ENCODE peak calls at places on chromosomes 6 and 20, in five cellular contexts. S is neuronal stem cell, W is mesenchymal stem cell, B is H1, U is IMR-90. I is an unnamed sample.

GRCh38 chr6:163944897-163945296 is 530.4 kb downstream of the QKI start:
- DNase-seq in W (no peak), S (no peak), U (no peak), B (no peak), I (no peak)

GRCh38 chr6:148972481-148972880 is 225.7 kb downstream of the UST start:
- DNase-seq in B (peak), U (no peak), S (no peak), W (peak), I (peak)

GRCh38 chr6:135006386-135006914 is 48.2 kb downstream of the HBS1L start:
- DNase-seq in U (peak), B (no peak), W (no peak), S (no peak), I (no peak)

GRCh38 chr6:127186889-127187288 is 68.4 kb downstream of the RSPO3 start:
- DNase-seq in B (peak), S (no peak), U (no peak), W (no peak), I (peak)

GRCh38 chr6:29976588-29977424 is 34.5 kb downstream of the HLA-A start:
- DNase-seq in B (peak), S (peak), U (peak), W (peak), I (peak)

GRCh38 chr6:34132486-34133185 is 13.3 kb downstream of the GRM4 start:
- DNase-seq in S (peak), B (peak), W (peak), U (peak), I (peak)

GRCh38 chr6:112202639-112203341 is 51.6 kb downstream of the LAMA4 start:
- DNase-seq in S (no peak), B (no peak), W (peak), U (no peak), I (no peak)

GRCh38 chr20:54475334-54476287 is at the start of gene DOK5:
- DNase-seq in W (no peak), S (no peak), U (peak), B (peak), I (peak)

GRCh38 chr6:116461563-116462507 is 660 bp downstream of the CALHM6 start:
- DNase-seq in S (peak), B (peak), W (peak), U (peak), I (peak)

GRCh38 chr6:118551063-118551672 is 3.1 kb downstream of the PLN start:
- DNase-seq in B (no peak), S (peak), U (peak), W (peak), I (no peak)

GRCh38 chr6:3230275-3231212 is 3.1 kb upstream of the TUBB2B start:
- DNase-seq in S (peak), W (peak), B (peak), U (peak), I (peak)

GRCh38 chr20:14838663-14839650 is 501.5 kb upstream of the FLRT3 start:
- DNase-seq in B (no peak), S (no peak), W (no peak), U (no peak), I (no peak)

GRCh38 chr6:42197574-42198362 is 3.0 kb upstream of the GUCA1B start:
- DNase-seq in W (peak), S (no peak), U (peak), B (no peak), I (no peak)

GRCh38 chr6:79949235-79949634 is 1.9 kb upstream of the ELOVL4 start:
- DNase-seq in W (peak), U (peak), B (peak), S (peak), I (peak)

DNA sequence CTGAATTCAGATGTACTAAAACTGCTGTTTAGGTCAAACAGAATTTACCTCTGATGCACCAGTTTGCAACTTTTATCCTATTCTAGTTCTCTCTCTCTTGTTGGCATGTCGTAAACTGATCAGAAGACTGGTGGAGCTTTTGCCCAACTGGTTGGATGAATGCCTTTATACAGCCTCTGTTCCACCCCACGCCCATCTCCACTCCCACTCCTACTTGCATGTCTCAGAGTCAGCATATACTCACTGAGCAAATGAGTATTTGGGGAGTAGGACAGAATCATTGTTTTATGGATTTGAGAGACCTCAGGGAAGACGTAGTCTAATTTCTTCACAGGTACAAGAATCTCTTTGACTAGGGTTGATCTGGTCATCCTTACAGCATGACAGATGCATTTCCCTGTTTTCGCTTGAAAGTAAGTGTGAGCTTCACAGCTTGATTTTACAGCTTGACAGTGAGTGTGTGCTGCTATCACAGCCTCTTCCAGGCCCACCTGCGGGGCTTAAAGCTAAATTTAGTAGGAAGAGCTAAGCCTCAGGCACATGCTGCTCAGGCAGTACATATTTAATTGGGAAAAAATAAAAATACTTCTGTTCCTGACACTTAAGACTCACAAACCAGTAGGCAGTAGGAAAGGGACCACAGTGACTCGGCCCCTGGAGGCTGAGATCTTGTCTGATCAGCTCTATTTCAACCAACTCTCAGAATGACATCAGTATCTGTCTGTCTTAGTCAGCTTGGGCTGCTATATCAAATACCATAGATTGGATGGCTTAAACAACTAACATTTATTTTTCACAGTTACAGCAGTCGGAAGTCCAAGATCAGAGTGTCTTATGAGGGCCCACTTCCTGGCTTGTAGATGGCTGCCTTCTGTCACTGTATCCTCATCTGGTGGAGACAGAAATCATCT is 30.4 kb downstream of the TRMT6 start:
- DNase-seq in W (no peak), S (no peak), B (no peak), U (no peak), I (no peak)
- H4K91ac ChIP-seq in W (no peak), S (no peak), B (no peak), U (no peak), I (no peak)

GRCh38 chr6:39927159-39927558 is 7.1 kb downstream of the MOCS1 start:
- DNase-seq in U (peak), S (no peak), B (no peak), W (peak), I (no peak)
- H4K91ac ChIP-seq in U (no peak), S (no peak), B (no peak), W (no peak), I (no peak)

DNA sequence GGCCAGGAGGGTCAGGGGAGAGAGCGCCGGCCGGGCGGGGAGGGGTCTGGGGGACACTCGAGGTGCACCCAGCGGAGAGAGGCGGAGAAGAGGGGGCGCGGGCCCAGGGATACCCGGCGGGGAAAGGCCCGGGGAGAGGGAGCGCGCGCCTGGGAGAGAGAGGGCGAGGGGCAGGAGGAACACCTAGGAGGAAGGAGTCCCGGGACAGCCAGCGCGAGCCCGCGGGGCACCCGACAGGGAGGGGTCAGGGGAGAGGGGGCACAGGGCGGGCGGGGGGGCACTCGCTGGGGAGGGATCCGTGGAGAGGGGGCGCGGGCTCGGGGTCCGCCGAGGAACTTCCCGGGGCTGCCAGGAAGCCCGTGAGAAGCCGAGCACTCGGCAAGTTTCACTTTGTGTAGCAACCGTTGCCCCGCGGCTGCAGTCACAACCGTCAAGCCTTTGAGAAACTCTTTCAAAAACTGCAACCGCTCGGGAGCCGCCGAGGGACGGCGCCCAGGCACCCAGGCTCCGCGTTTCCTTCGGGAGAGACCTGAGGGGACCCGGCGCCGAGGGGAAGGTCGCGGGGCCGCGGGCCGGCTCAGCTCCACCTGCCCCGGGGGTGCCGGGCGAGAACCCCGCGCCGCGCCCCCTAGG is 472 bp downstream of the EZR start:
- DNase-seq in U (peak), B (peak), S (peak), W (peak), I (peak)
- H4K91ac ChIP-seq in U (no peak), B (no peak), S (no peak), W (peak), I (no peak)

GRCh38 chr6:1971612-1972011 is 273.8 kb downstream of the GMDS start:
- DNase-seq in W (no peak), S (no peak), U (peak), B (no peak), I (no peak)
- H4K91ac ChIP-seq in W (no peak), S (no peak), U (no peak), B (no peak), I (no peak)

GRCh38 chr6:31901953-31902643 is at the start of gene ZBTB12:
- DNase-seq in B (peak), U (peak), W (peak), S (peak), I (peak)

GRCh38 chr6:31899882-31900722 is 1.8 kb downstream of the ZBTB12 start:
- DNase-seq in S (no peak), B (no peak), W (no peak), U (no peak), I (no peak)

GRCh38 chr6:31900917-31901414 is 920 bp downstream of the ZBTB12 start:
- DNase-seq in B (peak), W (no peak), U (no peak), S (no peak), I (peak)

GRCh38 chr6:31899215-31899614 is 1.7 kb upstream of the EHMT2 start:
- DNase-seq in W (no peak), B (no peak), U (no peak), S (no peak), I (no peak)

GRCh38 chr6:31901415-31901952 is 402 bp downstream of the ZBTB12 start:
- DNase-seq in U (peak), S (peak), W (peak), B (peak), I (no peak)
- H4K91ac ChIP-seq in U (peak), S (no peak), W (peak), B (no peak), I (no peak)

GRCh38 chr6:20688710-20689500 is 154.6 kb downstream of the CDKAL1 start:
- DNase-seq in S (no peak), W (peak), B (no peak), U (peak), I (no peak)
- H4K91ac ChIP-seq in S (no peak), W (no peak), B (no peak), U (no peak), I (no peak)

GRCh38 chr20:44599715-44600114 is 17.3 kb downstream of the PKIG start:
- DNase-seq in B (no peak), S (no peak), W (no peak), U (no peak), I (no peak)
- H4K91ac ChIP-seq in B (no peak), S (no peak), W (peak), U (no peak), I (no peak)

GRCh38 chr6:104612541-104612940 is 247.2 kb downstream of the HACE1 start:
- DNase-seq in B (no peak), U (no peak), W (no peak), S (no peak), I (no peak)
- H4K91ac ChIP-seq in B (no peak), U (no peak), W (no peak), S (no peak), I (no peak)

DNA sequence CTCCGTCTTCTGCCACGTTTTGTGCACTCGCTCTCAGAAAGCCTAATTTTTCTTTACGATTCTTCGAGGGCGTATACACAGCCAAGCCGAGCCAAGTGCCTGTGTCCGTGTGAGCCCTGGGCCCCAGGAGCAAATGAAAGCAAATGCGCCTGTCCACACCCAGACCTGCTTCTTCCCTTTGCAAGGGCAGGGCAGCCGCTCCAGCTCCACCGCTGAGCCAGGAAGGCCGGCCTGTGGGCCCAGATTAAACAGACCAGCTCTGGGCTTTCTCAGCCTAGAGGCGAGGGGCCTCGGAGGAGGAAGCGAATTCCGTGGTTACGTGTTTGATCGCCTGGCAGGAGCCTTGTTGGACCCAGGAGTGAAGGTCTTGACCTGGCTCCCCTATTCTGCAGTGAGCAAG is 184.6 kb downstream of the SMOC2 start:
- DNase-seq in S (no peak), U (no peak), B (no peak), W (no peak), I (no peak)
- H4K91ac ChIP-seq in S (no peak), U (no peak), B (no peak), W (no peak), I (no peak)

GRCh38 chr20:24704899-24705298 is 235.5 kb downstream of the SYNDIG1 start:
- DNase-seq in B (peak), W (no peak), S (no peak), U (no peak), I (peak)

GRCh38 chr20:24701668-24702067 is 232.2 kb downstream of the SYNDIG1 start:
- DNase-seq in S (no peak), W (no peak), U (no peak), B (peak), I (no peak)

GRCh38 chr20:24703284-24703610 is 233.8 kb downstream of the SYNDIG1 start:
- DNase-seq in B (no peak), U (no peak), S (no peak), W (no peak), I (peak)

GRCh38 chr20:24701027-24701426 is 231.6 kb downstream of the SYNDIG1 start:
- DNase-seq in S (no peak), W (no peak), B (peak), U (no peak), I (peak)

GRCh38 chr20:24702501-24703283 is 233.3 kb downstream of the SYNDIG1 start:
- DNase-seq in S (no peak), U (no peak), B (peak), W (no peak), I (peak)
- H4K91ac ChIP-seq in S (no peak), U (no peak), B (no peak), W (no peak), I (no peak)

I was measured in H9.